ENCODE peak calls at places on chromosomes 13 and 19, in ten cellular contexts. O is germinal center; M is iris pigment epithelial cell; Y is NCI-H748 treated with DMSO at 0.1 percent for 48 hours; E is fibroblast of the aortic adventitia; G is stimulated activated CD4-positive, alpha-beta T cell treated with anti-CD3 and anti-CD28 coated beads, TNF-alpha, amount 100 ng/mL, for 48 hours; P is activated CD8-positive, alpha-beta memory T cell treated with anti-CD3 and anti-CD28 coated beads for 4 hours; H is tibial nerve; I is A673; T is GM23338. W is an unnamed sample.

GRCh38 chr19:39133431-39134270 is 8.1 kb downstream of the PAK4 start:
- DNase-seq in O (no peak), M (no peak), Y (no peak), E (no peak), G (no peak), P (no peak), H (no peak), I (no peak), T (peak; percentile 48), W (no peak)

GRCh38 chr19:53536223-53536543 is 1.8 kb upstream of the ZNF331 start:
- DNase-seq in O (no peak), M (no peak), Y (no peak), E (no peak), G (no peak), P (no peak), H (no peak), I (no peak), T (no peak), W (no peak)

GRCh38 chr19:56712609-56713008 is 41.1 kb upstream of the ZNF835 start:
- DNase-seq in O (no peak), M (no peak), Y (peak; percentile 17), E (no peak), G (no peak), P (no peak), H (no peak), I (no peak), T (no peak), W (no peak)

GRCh38 chr13:24032674-24033073 is 127.8 kb upstream of the SPATA13 start:
- DNase-seq in O (no peak), M (peak; percentile 9), Y (no peak), E (peak; percentile 74), G (no peak), P (no peak), H (no peak), I (no peak), T (no peak), W (no peak)

GRCh38 chr19:23439623-23440022 is 44.4 kb upstream of the ZNF91 start:
- DNase-seq in O (no peak), M (no peak), Y (no peak), E (no peak), G (no peak), P (no peak), H (no peak), I (no peak), T (peak; percentile 66), W (no peak)

GRCh38 chr13:66714795-66715194 is 515.3 kb downstream of the PCDH9 start:
- DNase-seq in O (no peak), M (peak; percentile 4), Y (no peak), E (peak; percentile 4), G (no peak), P (no peak), H (no peak), I (no peak), T (peak; percentile 4), W (no peak)

GRCh38 chr13:46010148-46010547 is 42.4 kb downstream of the ZC3H13 start:
- DNase-seq in O (no peak), M (peak; percentile 8), Y (no peak), E (peak; percentile 2), G (no peak), P (no peak), H (no peak), I (peak; percentile 68), T (peak; percentile 49), W (no peak)

GRCh38 chr19:51735759-51736449 is 12.1 kb upstream of the HAS1 start:
- DNase-seq in O (no peak), M (peak; percentile 88), Y (no peak), E (peak; percentile 68), G (no peak), P (no peak), H (peak; percentile 60), I (no peak), T (no peak), W (no peak)

GRCh38 chr19:15417699-15418098 is 1.1 kb downstream of the AKAP8L start:
- DNase-seq in O (no peak), M (peak; percentile 34), Y (no peak), E (peak; percentile 43), G (no peak), P (no peak), H (no peak), I (no peak), T (no peak), W (no peak)

GRCh38 chr13:71879129-71879535 is 12.1 kb upstream of the DACH1 start:
- DNase-seq in O (no peak), M (peak; percentile 52), Y (peak; percentile 82), E (no peak), G (no peak), P (no peak), H (no peak), I (peak; percentile 65), T (peak; percentile 81), W (peak; percentile 47)

GRCh38 chr19:29384676-29385075 is 141.1 kb upstream of the VSTM2B start:
- DNase-seq in O (no peak), M (no peak), Y (no peak), E (no peak), G (no peak), P (no peak), H (no peak), I (no peak), T (peak; percentile 41), W (no peak)

GRCh38 chr19:47445937-47446402 is 25.7 kb downstream of the SLC8A2 start:
- DNase-seq in O (peak; percentile 44), M (peak; percentile 20), Y (peak; percentile 38), E (no peak), G (no peak), P (peak; percentile 72), H (no peak), I (peak; percentile 67), T (peak; percentile 67), W (no peak)

GRCh38 chr19:51904331-51905165 is at the start of gene ZNF649:
- DNase-seq in O (peak; percentile 83), M (peak; percentile 84), Y (peak; percentile 84), E (peak; percentile 82), G (peak; percentile 67), P (peak; percentile 64), H (peak; percentile 75), I (peak; percentile 92), T (peak; percentile 96), W (peak; percentile 82)

GRCh38 chr13:47594833-47595232 is 406.2 kb downstream of the SUCLA2 start:
- DNase-seq in O (no peak), M (peak; percentile 21), Y (no peak), E (no peak), G (no peak), P (no peak), H (no peak), I (no peak), T (peak; percentile 41), W (peak; percentile 2)

GRCh38 chr13:102799544-102800144 is 725 bp downstream of the BIVM start:
- DNase-seq in O (peak; percentile 15), M (peak; percentile 27), Y (no peak), E (peak; percentile 30), G (no peak), P (no peak), H (no peak), I (no peak), T (peak; percentile 21), W (no peak)

GRCh38 chr13:74132152-74132767 is 1.9 kb downstream of the KLF12 start:
- DNase-seq in O (peak; percentile 42), M (peak; percentile 71), Y (peak; percentile 47), E (peak; percentile 67), G (no peak), P (no peak), H (no peak), I (no peak), T (peak; percentile 21), W (no peak)

GRCh38 chr19:21474671-21475181 is 30.7 kb upstream of the ZNF429 start:
- DNase-seq in O (peak; percentile 95), M (peak; percentile 83), Y (peak; percentile 27), E (peak; percentile 4), G (peak; percentile 58), P (peak; percentile 49), H (peak; percentile 29), I (no peak), T (peak; percentile 92), W (peak; percentile 85)

GRCh38 chr19:21110183-21110582 is 28.2 kb downstream of the ZNF714 start:
- DNase-seq in O (no peak), M (no peak), Y (no peak), E (no peak), G (no peak), P (no peak), H (no peak), I (no peak), T (no peak), W (no peak)

GRCh38 chr19:52492991-52493470 is 34.4 kb upstream of the ZNF808 start:
- DNase-seq in O (no peak), M (no peak), Y (no peak), E (no peak), G (no peak), P (no peak), H (no peak), I (no peak), T (peak; percentile 84), W (no peak)

GRCh38 chr19:52527954-52528326 is 472 bp downstream of the ZNF808 start:
- DNase-seq in O (no peak), M (no peak), Y (no peak), E (no peak), G (no peak), P (no peak), H (no peak), I (peak; percentile 5), T (peak; percentile 46), W (no peak)

GRCh38 chr19:50199254-50199545 is 4.2 kb upstream of the MYH14 start:
- DNase-seq in O (no peak), M (no peak), Y (no peak), E (no peak), G (no peak), P (no peak), H (no peak), I (no peak), T (no peak), W (no peak)

GRCh38 chr13:95296326-95296939 is 4.8 kb downstream of the ABCC4 start:
- DNase-seq in O (no peak), M (no peak), Y (no peak), E (no peak), G (no peak), P (no peak), H (no peak), I (no peak), T (peak; percentile 80), W (no peak)

GRCh38 chr13:114275309-114275708 is 6.1 kb upstream of the UPF3A start:
- DNase-seq in O (no peak), M (no peak), Y (no peak), E (no peak), G (no peak), P (no peak), H (peak; percentile 52), I (no peak), T (no peak), W (no peak)

GRCh38 chr13:39836038-39836437 is 180.6 kb downstream of the COG6 start:
- DNase-seq in O (no peak), M (no peak), Y (no peak), E (no peak), G (no peak), P (no peak), H (no peak), I (no peak), T (peak; percentile 12), W (no peak)

GRCh38 chr13:36998624-36999041 is 507 bp downstream of the ALG5 start:
- DNase-seq in O (peak; percentile 13), M (no peak), Y (no peak), E (no peak), G (no peak), P (no peak), H (no peak), I (no peak), T (peak; percentile 47), W (no peak)

GRCh38 chr19:39738809-39739208 is 980 bp upstream of the CLC start:
- DNase-seq in O (no peak), M (no peak), Y (no peak), E (no peak), G (no peak), P (no peak), H (no peak), I (no peak), T (no peak), W (no peak)

GRCh38 chr19:45767410-45767880 is 1.6 kb downstream of the SIX5 start:
- DNase-seq in O (no peak), M (peak; percentile 92), Y (no peak), E (peak; percentile 85), G (no peak), P (no peak), H (peak; percentile 82), I (peak; percentile 69), T (peak; percentile 79), W (no peak)

GRCh38 chr13:48559638-48560320 is 26.9 kb upstream of the RCBTB2 start:
- DNase-seq in O (no peak), M (peak; percentile 79), Y (no peak), E (peak; percentile 58), G (no peak), P (no peak), H (no peak), I (no peak), T (no peak), W (no peak)